ENCODE peak calls at places on chromosomes 4 and X, in four cellular contexts. S, E, H and T are unnamed samples.

GRCh38 chrX:8629871-8630270 is 102.1 kb downstream of the ANOS1 start:
- DNase-seq in S (no peak), H (no peak), E (no peak), T (no peak)

GRCh38 chr4:184284336-184284690 is 66.6 kb upstream of the ENPP6 start:
- DNase-seq in E (no peak), S (no peak), H (peak), T (no peak)

GRCh38 chrX:17617794-17618193 is 119.5 kb upstream of the SCML1 start:
- DNase-seq in H (no peak), E (no peak), S (peak), T (no peak)

GRCh38 chrX:38699603-38700110 is 101.6 kb upstream of the MID1IP1 start:
- DNase-seq in S (no peak), H (no peak), E (no peak), T (no peak)

GRCh38 chr4:141347738-141348524 is 127.2 kb downstream of the ZNF330 start:
- DNase-seq in E (no peak), H (no peak), S (no peak), T (no peak)

GRCh38 chr4:184471872-184472539 is 2.3 kb downstream of the IRF2 start:
- DNase-seq in H (no peak), E (no peak), S (peak), T (peak)

GRCh38 chrX:119606508-119607389 is 525 bp upstream of the NKRF start:
- DNase-seq in E (no peak), H (no peak), S (peak), T (peak)

GRCh38 chr4:32117696-32118095 is 1397.5 kb downstream of the PCDH7 start:
- DNase-seq in E (no peak), S (no peak), H (no peak), T (no peak)

GRCh38 chrX:153688900-153689590 is 1.3 kb downstream of the SLC6A8 start:
- DNase-seq in E (no peak), S (peak), H (no peak), T (no peak)

GRCh38 chrX:120664081-120664480 is 34.2 kb upstream of the C1GALT1C1 start:
- DNase-seq in S (peak), E (no peak), H (peak), T (no peak)

GRCh38 chr4:113701156-113701555 is 60.4 kb downstream of the CAMK2D start:
- DNase-seq in H (no peak), E (no peak), S (no peak), T (no peak)

GRCh38 chr4:163535657-163536056 is 41.2 kb downstream of the TMA16 start:
- DNase-seq in E (no peak), S (no peak), H (no peak), T (no peak)

GRCh38 chr4:143782521-143782920 is 82.0 kb upstream of the FREM3 start:
- DNase-seq in E (no peak), S (no peak), H (no peak), T (no peak)

GRCh38 chr4:84965558-84966381 is 720 bp downstream of the WDFY3 start:
- DNase-seq in H (no peak), E (peak), S (no peak), T (peak)

GRCh38 chr4:53461244-53461643 is 83.8 kb downstream of the FIP1L1 start:
- DNase-seq in S (no peak), H (no peak), E (no peak), T (no peak)

GRCh38 chr4:11565899-11566298 is 137.2 kb upstream of the HS3ST1 start:
- DNase-seq in E (no peak), S (no peak), H (no peak), T (peak)

GRCh38 chr4:45100936-45101818 is 374.8 kb upstream of the GNPDA2 start:
- DNase-seq in E (no peak), H (no peak), S (peak), T (no peak)

GRCh38 chr4:8324640-8325239 is 55.2 kb downstream of the HTRA3 start:
- DNase-seq in E (no peak), H (no peak), S (no peak), T (no peak)

GRCh38 chr4:75844151-75844662 is 58.0 kb downstream of the PPEF2 start:
- DNase-seq in E (no peak), H (no peak), S (peak), T (no peak)

GRCh38 chrX:41661366-41662095 is 27.2 kb upstream of the GPR34 start:
- DNase-seq in H (no peak), E (no peak), S (peak), T (no peak)

GRCh38 chrX:11239230-11239629 is 54.0 kb upstream of the AMELX start:
- DNase-seq in H (no peak), S (peak), E (no peak), T (no peak)

GRCh38 chr4:184534511-184535391 is 60.4 kb upstream of the IRF2 start:
- DNase-seq in S (peak), H (peak), E (no peak), T (no peak)

GRCh38 chr4:111556861-111557260 is 588.4 kb upstream of the FAM241A start:
- DNase-seq in S (no peak), H (no peak), E (no peak), T (no peak)

GRCh38 chrX:16202943-16203342 is 35.7 kb downstream of the MAGEB17 start:
- DNase-seq in S (no peak), E (no peak), H (no peak), T (no peak)

GRCh38 chr4:84177831-84178230 is 321.3 kb downstream of the NKX6-1 start:
- DNase-seq in S (no peak), E (no peak), H (no peak), T (no peak)

GRCh38 chr4:38231626-38232025 is 271.4 kb downstream of the PTTG2 start:
- DNase-seq in H (no peak), E (no peak), S (no peak), T (no peak)

GRCh38 chr4:58138786-58139185 is 1028.6 kb upstream of the IGFBP7 start:
- DNase-seq in E (no peak), S (no peak), H (no peak), T (no peak)

GRCh38 chrX:119118780-119119395 is 8.7 kb downstream of the KIAA1210 start:
- DNase-seq in S (peak), H (peak), E (no peak), T (peak)

GRCh38 chrX:154600962-154601374 is 16.0 kb downstream of the CTAG1A start:
- DNase-seq in E (no peak), H (no peak), S (no peak), T (no peak)

GRCh38 chr4:127505203-127505602 is 127.6 kb upstream of the INTU start:
- DNase-seq in S (peak), E (no peak), H (no peak), T (no peak)

GRCh38 chr4:2265113-2266110 is 3.5 kb upstream of the MXD4 start:
- DNase-seq in H (no peak), S (no peak), E (no peak), T (no peak)
- TF ChIP-seq CTCF in H (no peak), S (no peak), E (no peak), T (no peak)

GRCh38 chr4:173318648-173319211 is 15.4 kb downstream of the HMGB2 start:
- DNase-seq in E (no peak), S (peak), H (peak), T (no peak)
- TF ChIP-seq CTCF in E (peak), S (no peak), H (peak), T (peak)

DNA sequence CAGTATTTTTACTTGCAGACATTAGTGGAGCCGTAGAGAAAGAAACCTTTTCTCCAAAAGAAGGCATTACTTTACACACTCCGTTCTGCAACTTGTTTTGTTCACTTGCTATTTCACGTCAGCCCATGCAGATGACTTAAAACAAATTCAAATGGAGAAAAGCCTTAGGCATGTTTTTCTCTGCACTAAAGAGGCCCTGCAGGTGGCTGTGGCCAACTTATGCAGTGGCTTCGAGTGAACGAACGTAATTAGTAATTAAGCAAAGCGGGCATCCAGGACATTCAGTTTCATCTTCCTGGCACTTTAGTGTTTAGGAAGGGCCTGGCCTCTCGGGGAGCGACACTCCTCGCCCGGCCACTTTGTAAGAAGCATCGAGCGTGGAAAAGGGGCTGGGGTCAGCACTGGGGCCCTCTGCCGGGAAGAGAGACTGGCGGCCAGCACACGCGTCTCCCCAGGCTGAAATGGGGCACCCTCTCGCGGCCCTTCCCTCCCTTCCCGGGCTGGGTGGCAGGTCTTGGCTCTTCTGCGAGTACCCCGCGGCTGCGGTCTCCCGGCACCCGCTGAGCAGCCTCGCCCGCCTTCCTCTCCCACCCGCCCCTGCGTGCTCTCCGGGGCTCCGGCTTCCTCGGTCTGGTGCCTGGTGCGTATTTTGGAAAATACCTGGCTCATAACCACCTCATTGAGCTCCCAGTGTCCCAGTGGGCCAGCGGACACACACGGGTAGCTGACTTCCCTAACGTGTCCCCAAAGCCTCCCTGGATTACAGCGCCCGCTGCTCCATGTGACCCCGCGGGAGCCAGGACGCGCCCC is 706 bp upstream of the CYP4V2 start:
- DNase-seq in H (no peak), E (no peak), S (peak), T (peak)
- TF ChIP-seq CTCF in H (peak), E (no peak), S (no peak), T (no peak)

DNA sequence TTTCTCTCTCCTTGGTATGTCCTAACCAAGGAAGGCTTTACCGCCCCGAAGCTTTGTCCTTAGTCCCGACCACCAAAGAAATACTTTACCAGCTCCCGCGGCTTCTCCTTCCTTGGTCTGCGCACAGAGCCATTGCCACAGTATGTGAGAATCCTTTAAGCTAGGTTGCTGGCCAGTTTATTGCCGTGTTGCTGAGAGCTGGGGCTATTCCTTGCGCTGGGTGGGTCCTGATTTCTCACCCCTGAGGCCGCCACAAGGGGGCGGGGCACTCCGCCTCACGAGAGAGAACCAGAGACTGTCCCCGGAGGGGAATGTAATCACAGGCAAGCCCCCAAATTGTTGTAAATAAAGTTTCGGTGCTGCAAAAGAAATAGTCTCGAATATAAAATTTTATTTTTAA is 331.0 kb upstream of the PCDH10 start:
- DNase-seq in E (no peak), S (no peak), H (no peak), T (no peak)
- TF ChIP-seq CTCF in E (no peak), S (no peak), H (peak), T (no peak)

GRCh38 chr4:23458061-23458460 is 431.8 kb downstream of the PPARGC1A start:
- DNase-seq in H (no peak), E (no peak), S (no peak), T (no peak)

GRCh38 chr4:23456864-23457263 is 433.0 kb downstream of the PPARGC1A start:
- DNase-seq in S (no peak), E (no peak), H (no peak), T (no peak)

GRCh38 chr4:23455482-23455881 is 434.4 kb downstream of the PPARGC1A start:
- DNase-seq in H (no peak), E (no peak), S (peak), T (no peak)
- TF ChIP-seq CTCF in H (no peak), E (no peak), S (no peak), T (no peak)

GRCh38 chrX:82677281-82677680 is 830.8 kb upstream of the POU3F4 start:
- DNase-seq in E (no peak), H (no peak), S (peak), T (no peak)

GRCh38 chrX:82676386-82676785 is 831.7 kb upstream of the POU3F4 start:
- DNase-seq in E (no peak), S (peak), H (no peak), T (no peak)
- TF ChIP-seq CTCF in E (no peak), S (no peak), H (peak), T (no peak)